ENCODE peak calls at places on chromosomes 12 and 14, in seven cellular contexts. Q is A549, R is GM23338, N is HL-60, K is K562, E is HepG2, X is HCT116. W is an unnamed sample.
A peak's percentile ranks its signal among the peaks of the same experiment; 100 is the strongest.

GRCh38 chr12:42756841-42757661 is 167.5 kb upstream of the PRICKLE1 start:
- DNase-seq in Q (peak; percentile 79), R (peak; percentile 92), N (no peak), K (no peak), E (no peak), X (peak; percentile 85), W (no peak)

GRCh38 chr12:131347345-131347714 is 363.6 kb upstream of the SFSWAP start:
- DNase-seq in Q (no peak), R (no peak), N (no peak), K (no peak), E (no peak), X (no peak), W (no peak)

GRCh38 chr12:120861074-120861795 is 42.9 kb downstream of the SPPL3 start:
- DNase-seq in Q (no peak), R (no peak), N (no peak), K (no peak), E (no peak), X (no peak), W (no peak)

GRCh38 chr12:94098466-94098865 is 49.9 kb upstream of the PLXNC1 start:
- DNase-seq in Q (no peak), R (no peak), N (no peak), K (no peak), E (no peak), X (no peak), W (no peak)

GRCh38 chr14:32004300-32004699 is 72.8 kb upstream of the ARHGAP5 start:
- DNase-seq in Q (peak; percentile 61), R (no peak), N (no peak), K (no peak), E (peak; percentile 41), X (peak; percentile 31), W (no peak)

GRCh38 chr14:65186951-65187350 is 84.6 kb upstream of the MAX start:
- DNase-seq in Q (no peak), R (no peak), N (no peak), K (no peak), E (no peak), X (no peak), W (no peak)

GRCh38 chr14:74886001-74886400 is 4.3 kb downstream of the DLST start:
- DNase-seq in Q (no peak), R (peak; percentile 95), N (no peak), K (no peak), E (no peak), X (no peak), W (no peak)

GRCh38 chr12:79689477-79690155 is 1.1 kb downstream of the PAWR start:
- DNase-seq in Q (peak; percentile 76), R (peak; percentile 71), N (no peak), K (no peak), E (peak; percentile 27), X (no peak), W (no peak)

GRCh38 chr14:69077841-69078240 is 75.1 kb downstream of the DCAF5 start:
- DNase-seq in Q (peak; percentile 77), R (no peak), N (no peak), K (no peak), E (no peak), X (no peak), W (no peak)

GRCh38 chr12:16350682-16351081 is 3.2 kb downstream of the MGST1 start:
- DNase-seq in Q (peak; percentile 81), R (no peak), N (no peak), K (no peak), E (peak; percentile 28), X (peak; percentile 75), W (no peak)

GRCh38 chr12:124523071-124523470 is 44.3 kb downstream of the NCOR2 start:
- DNase-seq in Q (no peak), R (no peak), N (no peak), K (no peak), E (no peak), X (no peak), W (no peak)

GRCh38 chr12:38392584-38393144 is 76.1 kb downstream of the ALG10B start:
- DNase-seq in Q (peak; percentile 35), R (no peak), N (peak; percentile 96), K (no peak), E (no peak), X (no peak), W (no peak)

GRCh38 chr12:10941916-10942607 is 3.0 kb upstream of the TAS2R14 start:
- DNase-seq in Q (peak; percentile 59), R (peak; percentile 34), N (no peak), K (no peak), E (peak; percentile 28), X (peak; percentile 78), W (no peak)

GRCh38 chr12:122459211-122459610 is 36.7 kb upstream of the CLIP1 start:
- DNase-seq in Q (no peak), R (no peak), N (no peak), K (no peak), E (no peak), X (no peak), W (no peak)

GRCh38 chr12:80033457-80033856 is 65.9 kb upstream of the OTOGL start:
- DNase-seq in Q (peak; percentile 21), R (no peak), N (no peak), K (no peak), E (no peak), X (no peak), W (no peak)

GRCh38 chr12:3777206-3777809 is 24.4 kb upstream of the CRACR2A start:
- DNase-seq in Q (peak; percentile 46), R (peak; percentile 79), N (no peak), K (peak; percentile 15), E (peak; percentile 30), X (peak; percentile 33), W (peak; percentile 28)

GRCh38 chr14:98408713-98409112 is 863.3 kb downstream of the BCL11B start:
- DNase-seq in Q (no peak), R (no peak), N (no peak), K (no peak), E (no peak), X (no peak), W (no peak)

GRCh38 chr12:6899837-6900519 is 4.6 kb upstream of the LRRC23 start:
- DNase-seq in Q (peak; percentile 62), R (peak; percentile 70), N (peak; percentile 49), K (no peak), E (peak; percentile 78), X (no peak), W (no peak)

GRCh38 chr14:103634156-103634555 is 5.1 kb downstream of the KLC1 start:
- DNase-seq in Q (no peak), R (no peak), N (no peak), K (no peak), E (no peak), X (no peak), W (no peak)

GRCh38 chr14:69027242-69027913 is 48.3 kb upstream of the ACTN1 start:
- DNase-seq in Q (no peak), R (no peak), N (no peak), K (no peak), E (no peak), X (no peak), W (no peak)

GRCh38 chr12:5648692-5649338 is 216.9 kb downstream of the NTF3 start:
- DNase-seq in Q (peak; percentile 35), R (peak; percentile 87), N (no peak), K (peak; percentile 7), E (peak; percentile 27), X (peak; percentile 4), W (no peak)

GRCh38 chr14:93733231-93733630 is 55.1 kb downstream of the PRIMA1 start:
- DNase-seq in Q (peak; percentile 6), R (no peak), N (no peak), K (no peak), E (no peak), X (no peak), W (no peak)

GRCh38 chr14:86790408-86791364 is 1202.3 kb downstream of the GALC start:
- DNase-seq in Q (no peak), R (peak; percentile 3), N (no peak), K (no peak), E (peak; percentile 42), X (no peak), W (no peak)

GRCh38 chr14:69133206-69134125 is 19.5 kb downstream of the DCAF5 start:
- DNase-seq in Q (peak; percentile 19), R (no peak), N (no peak), K (peak; percentile 37), E (no peak), X (no peak), W (no peak)

GRCh38 chr12:108653082-108653516 is 19.4 kb upstream of the SELPLG start:
- DNase-seq in Q (no peak), R (no peak), N (no peak), K (no peak), E (no peak), X (no peak), W (no peak)

GRCh38 chr14:52923902-52924575 is 26.8 kb downstream of the FERMT2 start:
- DNase-seq in Q (peak; percentile 33), R (peak; percentile 51), N (no peak), K (no peak), E (peak; percentile 43), X (no peak), W (no peak)
- TF ChIP-seq REST in Q (no peak), R (no peak), N (no peak), K (no peak), E (no peak), X (no peak), W (no peak)

DNA sequence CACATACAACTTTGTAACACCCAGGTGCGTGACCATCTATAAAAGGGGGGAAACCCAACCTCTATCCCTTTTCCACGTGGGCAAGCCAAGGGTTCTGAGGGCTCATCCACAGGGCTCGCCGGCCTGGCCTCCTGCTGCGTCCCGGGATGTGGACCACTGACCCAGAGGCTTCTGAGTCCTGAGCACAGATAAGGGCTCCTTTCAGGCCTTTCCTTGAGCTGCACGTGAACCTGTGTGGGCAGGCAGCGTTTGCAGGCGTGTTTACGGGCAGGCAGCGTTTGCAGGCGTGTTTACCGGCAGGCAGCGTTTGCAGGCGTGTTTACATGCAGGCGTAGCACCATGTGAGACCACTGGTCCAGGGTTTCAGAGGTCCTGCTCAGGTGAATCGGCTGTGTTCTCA is 3.8 kb downstream of the TCL1A start:
- DNase-seq in Q (no peak), R (no peak), N (no peak), K (no peak), E (no peak), X (no peak), W (no peak)
- H3K4me3 ChIP-seq in Q (no peak overlapping the region), R (no peak overlapping the region), N (no peak overlapping the region), K (no peak overlapping the region), E (no peak overlapping the region), X (no peak overlapping the region), W (no peak overlapping the region)

DNA sequence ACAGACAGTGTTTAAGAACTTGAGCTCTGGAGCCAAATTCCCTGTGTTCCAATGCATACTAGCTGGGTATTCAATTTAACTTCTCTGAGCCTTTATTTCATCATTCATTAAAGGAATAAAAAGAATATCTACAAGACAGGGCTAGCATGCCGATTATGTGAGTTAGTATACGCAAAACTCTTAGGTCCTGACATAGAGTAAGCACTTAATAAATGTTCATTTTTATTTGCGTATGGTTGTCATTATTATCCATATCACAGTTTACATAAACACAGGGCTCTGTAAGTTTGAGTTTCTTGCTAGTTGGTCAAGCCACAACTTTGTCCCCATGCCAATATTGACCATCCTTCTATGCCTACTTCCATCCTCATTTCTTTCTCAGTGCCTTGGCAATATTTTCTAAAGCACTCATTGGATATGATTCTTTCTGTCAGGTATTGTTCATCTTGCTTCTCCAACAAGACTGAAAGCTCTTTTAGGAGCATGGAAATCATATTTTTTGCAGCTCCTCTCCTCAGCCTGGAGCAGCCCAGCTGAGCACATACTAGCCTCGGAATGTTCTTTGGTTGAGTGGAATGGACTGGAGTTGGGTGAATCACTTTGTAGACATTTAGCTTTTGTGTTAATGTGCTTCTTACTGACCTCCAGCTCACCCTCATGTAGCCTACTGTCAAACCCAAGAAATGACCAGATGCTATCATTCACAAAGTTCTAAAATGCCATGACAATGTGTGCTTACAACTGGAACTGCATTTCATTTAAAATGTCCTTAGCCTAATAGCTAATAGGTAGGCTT is 161.3 kb downstream of the NUAK1 start:
- DNase-seq in Q (no peak), R (no peak), N (no peak), K (no peak), E (no peak), X (no peak), W (no peak)
- TF ChIP-seq REST in Q (no peak), R (no peak), N (no peak), K (no peak), E (no peak), X (no peak), W (no peak)

GRCh38 chr12:109715310-109716091 is 1.9 kb downstream of the FAM222A start:
- DNase-seq in Q (peak; percentile 42), R (peak; percentile 51), N (no peak), K (peak; percentile 62), E (no peak), X (no peak), W (no peak)
- H3K4me3 ChIP-seq in Q (no peak overlapping the region), R (peak overlapping the region; percentile 80), N (no peak overlapping the region), K (no peak overlapping the region), E (peak overlapping the region; percentile 82), X (no peak overlapping the region), W (peak overlapping the region; percentile 56)

W was measured in Panc1.